ENCODE peak calls at places on chromosomes 6 and 20, in five cellular contexts. G is HepG2, O is SK-N-SH, K is K562, Z is GM12878. T is an unnamed sample. For H3K27me3, the result is how much of the 10 kb centered on the place peaks cover.

GRCh38 chr6:54267798-54268197 is 40.4 kb upstream of the TINAG start:
- DNase-seq in Z (no peak), G (peak), O (peak), K (no peak), T (peak)

GRCh38 chr6:37781788-37782187 is 37.7 kb upstream of the ZFAND3 start:
- DNase-seq in O (no peak), K (no peak), Z (no peak), G (no peak), T (no peak)

GRCh38 chr6:143805832-143806281 is 37.3 kb upstream of the LTV1 start:
- DNase-seq in G (no peak), K (no peak), Z (no peak), O (no peak), T (peak)

GRCh38 chr6:160238786-160239751 is 19.6 kb downstream of the SLC22A2 start:
- DNase-seq in G (no peak), Z (no peak), O (no peak), K (no peak), T (no peak)

GRCh38 chr20:45917790-45918141 is 5.8 kb upstream of the PLTP start:
- DNase-seq in O (no peak), G (no peak), Z (no peak), K (no peak), T (no peak)

GRCh38 chr20:17624551-17625245 is 54.8 kb downstream of the DSTN start:
- DNase-seq in G (no peak), Z (no peak), K (no peak), O (peak), T (no peak)

GRCh38 chr20:24382330-24382729 is 87.1 kb upstream of the SYNDIG1 start:
- DNase-seq in Z (no peak), O (peak), K (no peak), G (no peak), T (no peak)

GRCh38 chr6:37862415-37862814 is 42.9 kb downstream of the ZFAND3 start:
- DNase-seq in Z (no peak), O (no peak), G (no peak), K (no peak), T (no peak)

GRCh38 chr6:151060096-151060741 is 179.5 kb upstream of the AKAP12 start:
- DNase-seq in Z (no peak), K (no peak), G (peak), O (no peak), T (no peak)

GRCh38 chr6:113558966-113559365 is 298.2 kb upstream of the MARCKS start:
- DNase-seq in Z (no peak), G (no peak), O (no peak), K (no peak), T (no peak)

GRCh38 chr6:25179051-25179778 is 100.0 kb upstream of the CARMIL1 start:
- DNase-seq in K (no peak), G (no peak), O (no peak), Z (no peak), T (no peak)

GRCh38 chr6:140105857-140106256 is 731.4 kb upstream of the CITED2 start:
- DNase-seq in K (peak), Z (no peak), O (peak), G (peak), T (no peak)

GRCh38 chr20:57325632-57326356 is 3.8 kb upstream of the SPO11 start:
- DNase-seq in O (no peak), Z (no peak), G (no peak), K (no peak), T (no peak)

GRCh38 chr6:168206186-168206585 is 113.4 kb downstream of the DACT2 start:
- DNase-seq in G (no peak), O (no peak), K (no peak), Z (no peak), T (no peak)

GRCh38 chr6:9408718-9409117 is 973.4 kb upstream of the SLC35B3 start:
- DNase-seq in K (no peak), O (no peak), G (no peak), Z (no peak), T (no peak)

GRCh38 chr6:76876922-76877553 is 586.3 kb downstream of the HTR1B start:
- DNase-seq in K (no peak), G (peak), Z (no peak), O (peak), T (no peak)

GRCh38 chr20:44629542-44629941 is 22.0 kb downstream of the ADA start:
- DNase-seq in G (no peak), Z (no peak), O (peak), K (no peak), T (no peak)

GRCh38 chr6:36769676-36770499 is 69.4 kb downstream of the CPNE5 start:
- DNase-seq in K (no peak), Z (no peak), G (no peak), O (no peak), T (no peak)

GRCh38 chr6:53752856-53753255 is 41.9 kb upstream of the LRRC1 start:
- DNase-seq in G (no peak), K (no peak), Z (no peak), O (no peak), T (no peak)

GRCh38 chr6:89660981-89661380 is 22.4 kb upstream of the LYRM2 start:
- DNase-seq in Z (no peak), O (no peak), K (no peak), G (no peak), T (no peak)

GRCh38 chr20:19968488-19969073 is 48.6 kb upstream of the NAA20 start:
- DNase-seq in K (no peak), G (no peak), Z (no peak), O (peak), T (no peak)

GRCh38 chr6:35943390-35943789 is 22.5 kb upstream of the SRPK1 start:
- DNase-seq in K (no peak), G (no peak), O (no peak), Z (no peak), T (peak)

GRCh38 chr20:31835554-31835953 is 9.8 kb downstream of the FOXS1 start:
- DNase-seq in O (no peak), G (no peak), K (no peak), Z (no peak), T (no peak)

GRCh38 chr20:33232486-33233072 is 3.2 kb upstream of the BPIFA1 start:
- DNase-seq in G (no peak), K (no peak), O (no peak), Z (no peak), T (no peak)
- H3K27me3 ChIP-seq in G (under half), K (under half), O (under half), Z (under half), T (under half)

GRCh38 chr20:41205313-41205712 is 68.0 kb downstream of the PLCG1 start:
- DNase-seq in K (no peak), G (no peak), O (no peak), Z (no peak), T (no peak)
- TF ChIP-seq GABPA in K (no peak), G (no peak), O (no peak), Z (no peak), T (no peak)

GRCh38 chr6:704037-704436 is 11.1 kb upstream of the EXOC2 start:
- DNase-seq in O (no peak), Z (no peak), K (peak), G (no peak), T (no peak)
- H3K27me3 ChIP-seq in O (under half), Z (under half), K (under half), G (under half), T (under half)

DNA sequence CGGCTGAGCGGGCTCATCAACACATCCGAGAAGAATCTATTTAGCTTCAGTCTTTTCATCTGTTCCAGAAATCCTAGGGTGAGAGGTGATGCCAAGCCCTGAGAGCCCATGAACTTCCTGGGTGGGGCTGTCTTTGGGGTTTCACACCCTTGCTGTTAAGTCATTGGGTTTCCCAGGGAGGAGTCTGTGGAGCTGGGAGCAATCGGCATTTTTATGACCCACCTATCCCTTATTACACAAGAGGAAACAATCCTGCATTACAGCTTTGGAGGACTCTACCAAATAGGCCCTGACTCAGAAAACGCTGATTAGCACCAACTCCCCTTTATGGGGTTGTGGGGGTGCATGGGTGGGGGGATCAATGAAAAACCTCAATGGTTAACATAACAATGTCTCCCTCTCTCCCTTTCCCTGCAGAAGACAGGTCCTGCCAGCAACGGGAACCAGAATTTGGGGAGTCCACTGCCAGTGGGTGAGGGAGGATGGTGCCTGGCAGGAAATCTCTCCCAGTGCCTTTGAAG is 46.3 kb downstream of the EZR start:
- DNase-seq in Z (no peak), K (no peak), G (no peak), O (no peak), T (no peak)
- TF ChIP-seq GABPA in Z (no peak), K (no peak), G (no peak), O (no peak), T (no peak)